ENCODE peak calls at places on chromosome 12, in six cellular contexts. B is body of pancreas; Z is psoas muscle; E is SJCRH30; C is CD8-positive, alpha-beta memory T cell; R is PC-3. M is an unnamed sample. For H3K4me1, the result is how much of the 10 kb centered on the place peaks cover.

GRCh38 chr12:27236498-27236897 is 7.6 kb upstream of the STK38L start:
- DNase-seq in B (no peak), C (no peak), E (no peak), R (peak), Z (no peak), M (no peak)

GRCh38 chr12:110745632-110746284 is 3.1 kb upstream of the PPP1CC start:
- DNase-seq in C (no peak), B (no peak), E (peak), R (no peak), Z (no peak), M (no peak)

GRCh38 chr12:20280515-20280914 is 87.8 kb upstream of the PDE3A start:
- DNase-seq in Z (no peak), C (no peak), R (no peak), E (no peak), B (no peak), M (no peak)

GRCh38 chr12:104222981-104223380 is 7.4 kb downstream of the TXNRD1 start:
- DNase-seq in E (no peak), B (no peak), Z (no peak), C (no peak), R (no peak), M (no peak)

GRCh38 chr12:30806989-30807694 is 52.4 kb upstream of the CAPRIN2 start:
- DNase-seq in E (peak), C (peak), Z (no peak), B (peak), R (peak), M (no peak)

GRCh38 chr12:68374315-68374982 is 42.3 kb upstream of the MDM1 start:
- DNase-seq in Z (no peak), R (peak), E (no peak), C (no peak), B (no peak), M (no peak)

GRCh38 chr12:67804168-67804567 is 155.6 kb downstream of the DYRK2 start:
- DNase-seq in B (no peak), R (no peak), E (no peak), Z (no peak), C (peak), M (no peak)

GRCh38 chr12:123767613-123768012 is 5.5 kb downstream of the DNAH10 start:
- DNase-seq in Z (no peak), E (no peak), C (no peak), R (no peak), B (no peak), M (no peak)

GRCh38 chr12:89756638-89757321 is 48.1 kb upstream of the ATP2B1 start:
- DNase-seq in R (peak), Z (no peak), E (no peak), C (no peak), B (no peak), M (peak)

GRCh38 chr12:120851939-120852338 is 52.2 kb downstream of the SPPL3 start:
- DNase-seq in C (no peak), B (no peak), Z (peak), R (no peak), E (no peak), M (no peak)

GRCh38 chr12:56425188-56425587 is 24.0 kb downstream of the TIMELESS start:
- DNase-seq in B (no peak), E (no peak), R (no peak), Z (no peak), C (no peak), M (no peak)

GRCh38 chr12:37547611-37548010 is 769.0 kb upstream of the ALG10B start:
- DNase-seq in C (no peak), Z (no peak), R (no peak), B (no peak), E (no peak), M (no peak)

GRCh38 chr12:21354641-21355040 is 18.1 kb upstream of the IAPP start:
- DNase-seq in E (no peak), R (no peak), Z (no peak), B (no peak), C (no peak), M (no peak)

GRCh38 chr12:11482955-11483354 is 87.6 kb upstream of the PRB2 start:
- DNase-seq in Z (no peak), E (no peak), R (peak), B (no peak), C (no peak), M (no peak)

GRCh38 chr12:59425798-59426197 is 170.0 kb upstream of the SLC16A7 start:
- DNase-seq in Z (no peak), B (no peak), R (no peak), E (no peak), C (no peak), M (no peak)

DNA sequence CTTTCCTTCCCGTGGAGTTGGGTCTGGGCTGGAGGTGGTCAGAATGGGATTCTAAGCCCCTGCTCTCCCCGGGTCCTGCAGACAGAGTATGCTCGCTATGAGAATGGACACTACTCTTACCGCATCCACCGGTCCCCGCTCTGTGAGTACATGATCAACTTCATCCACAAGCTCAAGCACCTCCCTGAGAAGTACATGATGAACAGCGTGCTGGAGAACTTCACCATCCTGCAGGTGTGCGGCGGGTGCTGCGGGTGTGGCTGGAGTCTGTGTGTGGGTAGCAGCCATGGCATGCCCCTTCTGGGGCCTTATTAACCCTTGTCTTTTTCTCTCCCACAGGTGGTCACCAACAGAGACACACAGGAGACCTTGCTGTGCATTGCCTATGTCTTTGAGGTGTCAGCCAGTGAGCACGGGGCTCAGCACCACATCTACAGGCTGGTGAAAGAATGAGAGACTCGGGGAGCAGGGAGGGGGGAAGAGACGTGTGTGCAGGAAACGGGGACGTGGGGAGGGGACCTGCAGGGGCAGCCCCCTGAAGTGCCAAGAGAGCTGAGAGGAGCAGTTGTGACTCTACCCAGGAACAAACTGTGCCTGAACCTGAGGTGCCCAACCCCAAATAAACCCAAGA is 37.0 kb upstream of the TSPAN9 start:
- DNase-seq in R (no peak), B (no peak), E (no peak), C (no peak), Z (no peak), M (no peak)
- H3K4me1 ChIP-seq in R (under half), B (under half), E (under half), C (under half), Z (under half), M (under half)

DNA sequence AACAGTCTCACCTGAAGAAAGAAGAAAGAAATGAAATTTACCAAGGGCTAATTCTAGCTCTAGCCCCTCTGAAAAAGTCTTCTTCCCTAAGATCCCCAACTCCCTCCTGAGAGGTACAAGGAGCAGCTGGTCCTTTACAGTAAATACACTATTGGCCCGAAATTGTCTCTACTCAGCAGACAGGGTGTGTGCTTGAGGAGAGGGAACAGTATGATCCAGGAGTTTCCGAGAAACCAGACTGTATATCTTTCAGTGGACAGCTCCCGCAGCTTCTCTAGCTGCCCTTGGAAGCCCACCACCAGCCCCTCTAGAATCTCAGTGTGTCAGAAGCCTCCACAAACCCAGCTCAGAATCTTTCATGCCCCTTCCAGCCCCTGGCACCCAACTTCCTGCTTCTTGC is 8.1 kb downstream of the GPR84 start:
- DNase-seq in B (no peak), R (no peak), Z (no peak), E (no peak), C (no peak), M (no peak)
- H3K4me1 ChIP-seq in B (half or more), R (under half), Z (under half), E (under half), C (under half), M (under half)

DNA sequence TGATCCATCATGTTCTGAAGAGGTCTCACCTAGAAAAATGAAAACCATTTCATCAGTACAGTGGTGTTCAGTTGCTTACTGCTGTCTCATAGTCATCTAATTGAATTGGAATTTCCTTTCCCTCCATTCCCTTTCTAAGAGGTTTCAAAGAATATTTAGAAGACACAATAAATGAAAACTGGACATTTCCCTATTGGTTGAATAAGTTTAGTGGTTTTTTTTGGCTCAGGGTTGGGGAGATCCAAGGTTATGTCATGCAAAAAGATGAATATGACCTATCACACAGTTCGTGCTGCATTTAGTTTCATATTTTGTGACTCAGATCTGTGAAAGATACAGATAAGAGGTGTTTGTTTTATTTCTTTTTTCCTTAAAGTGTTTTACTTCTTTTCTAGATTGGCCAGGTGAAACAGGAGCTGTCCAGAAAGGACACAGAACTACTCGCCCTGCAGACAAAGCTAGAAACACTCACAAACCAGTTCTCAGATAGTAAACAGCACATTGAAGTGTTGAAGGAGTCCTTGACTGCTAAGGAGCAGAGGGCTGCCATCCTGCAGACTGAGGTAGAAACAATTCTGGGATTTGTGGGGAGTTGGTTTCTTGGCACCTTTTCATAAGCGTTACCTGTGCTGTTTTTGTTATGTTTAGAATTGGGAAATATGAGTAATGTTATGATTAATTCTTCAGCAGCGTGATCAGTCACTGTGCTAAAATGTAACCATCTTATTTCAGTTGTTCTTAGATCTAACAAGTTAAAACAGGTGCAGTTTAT is 124.6 kb downstream of the ERC1 start:
- DNase-seq in E (no peak), Z (no peak), B (no peak), R (peak), C (no peak), M (peak)
- H3K4me1 ChIP-seq in E (under half), Z (under half), B (under half), R (half or more), C (under half), M (under half)

DNA sequence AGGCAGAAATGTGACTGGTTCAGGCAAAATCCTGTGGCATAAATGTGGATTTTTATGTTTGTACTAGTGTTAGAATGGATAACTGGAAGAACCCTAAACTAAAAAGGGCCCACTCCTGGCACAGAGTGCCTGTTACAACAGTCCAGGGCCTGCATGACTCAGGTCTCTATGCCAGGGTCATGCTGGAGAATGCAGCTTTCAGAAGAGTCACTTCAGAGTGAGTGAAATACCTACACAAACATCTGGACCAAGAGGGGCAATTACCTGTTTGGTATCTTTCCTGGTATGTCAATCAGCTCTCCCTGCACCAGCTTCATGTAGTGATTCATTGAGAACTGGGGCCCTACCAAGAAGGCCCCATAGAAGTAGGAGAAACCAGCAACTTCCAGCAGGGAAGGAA is 10.0 kb downstream of the EMG1 start:
- DNase-seq in C (no peak), R (no peak), Z (no peak), B (no peak), E (no peak), M (no peak)
- H3K4me1 ChIP-seq in C (under half), R (under half), Z (under half), B (under half), E (under half), M (under half)

GRCh38 chr12:108115123-108115745 is 13.9 kb upstream of the WSCD2 start:
- DNase-seq in C (no peak), E (no peak), B (no peak), R (no peak), Z (no peak), M (no peak)
- H3K4me1 ChIP-seq in C (under half), E (under half), B (under half), R (under half), Z (under half), M (under half)

GRCh38 chr12:53098982-53099651 is 1.6 kb downstream of the IGFBP6 start:
- DNase-seq in E (peak), R (peak), B (peak), C (peak), Z (peak), M (peak)
- H3K4me1 ChIP-seq in E (under half), R (under half), B (under half), C (under half), Z (under half), M (under half)

GRCh38 chr12:78406776-78407335 is 457.7 kb upstream of the SYT1 start:
- DNase-seq in R (no peak), C (no peak), B (no peak), Z (no peak), E (no peak), M (no peak)
- H3K4me1 ChIP-seq in R (under half), C (under half), B (under half), Z (under half), E (under half), M (under half)

GRCh38 chr12:49645151-49646039 is 22.0 kb downstream of the PRPF40B start:
- DNase-seq in E (no peak), Z (no peak), R (no peak), C (no peak), B (no peak), M (no peak)
- H3K4me1 ChIP-seq in E (under half), Z (under half), R (under half), C (under half), B (under half), M (under half)